ENCODE peak calls at places on chromosomes 13 and 19, in nine cellular contexts. R is COR-L47; O is sigmoid colon; X is stimulated activated CD8-positive, alpha-beta memory T cell treated with anti-CD3 and anti-CD28 coated beads, Interleukin-7, amount 100 ng/mL, for 1 hour; M is brain microvascular endothelial cell; E is GM03348; W is MCF 10A; A is neural crest cell; J is body of pancreas. D is an unnamed sample.

GRCh38 chr19:54209748-54210494 is 9.3 kb downstream of the RPS9 start:
- DNase-seq in R (peak), O (peak), X (no peak), M (peak), E (peak), W (peak), A (no peak), J (peak), D (peak)

GRCh38 chr13:48265217-48265815 is 32.3 kb downstream of the ITM2B start:
- DNase-seq in R (no peak), O (no peak), X (no peak), M (no peak), E (no peak), W (no peak), A (no peak), J (no peak), D (no peak)

GRCh38 chr19:6564393-6564792 is 26.6 kb downstream of the CD70 start:
- DNase-seq in R (no peak), O (no peak), X (no peak), M (no peak), E (peak), W (peak), A (no peak), J (no peak), D (peak)

GRCh38 chr13:44306401-44307192 is 67.0 kb upstream of the SERP2 start:
- DNase-seq in R (peak), O (peak), X (no peak), M (peak), E (peak), W (peak), A (peak), J (peak), D (peak)

GRCh38 chr13:109900723-109901122 is 114.3 kb upstream of the IRS2 start:
- DNase-seq in R (no peak), O (no peak), X (no peak), M (no peak), E (no peak), W (no peak), A (no peak), J (no peak), D (no peak)

GRCh38 chr13:77571956-77572355 is 36.5 kb downstream of the SCEL start:
- DNase-seq in R (no peak), O (no peak), X (no peak), M (no peak), E (no peak), W (no peak), A (no peak), J (no peak), D (no peak)

GRCh38 chr19:53010494-53010893 is 3.2 kb upstream of the ERVV-1 start:
- DNase-seq in R (no peak), O (no peak), X (no peak), M (no peak), E (no peak), W (no peak), A (no peak), J (no peak), D (no peak)

GRCh38 chr19:46404884-46405658 is 8.3 kb downstream of the CCDC8 start:
- DNase-seq in R (no peak), O (no peak), X (no peak), M (peak), E (no peak), W (no peak), A (no peak), J (no peak), D (peak)

GRCh38 chr19:10935371-10936059 is 6.9 kb downstream of the TIMM29 start:
- DNase-seq in R (no peak), O (no peak), X (no peak), M (no peak), E (no peak), W (no peak), A (no peak), J (no peak), D (no peak)

GRCh38 chr13:98035373-98035772 is 81.9 kb downstream of the IPO5 start:
- DNase-seq in R (no peak), O (no peak), X (no peak), M (no peak), E (no peak), W (no peak), A (no peak), J (no peak), D (no peak)